ENCODE peak calls at places on chromosomes 5 and 9, in eight cellular contexts. O is cardiac muscle cell, G is AG10803, S is SJSA1, N is NT2/D1, V is astrocyte of the cerebellum, X is OCI-LY7, U is GM23338. Y is an unnamed sample.

GRCh38 chr9:110744753-110745522 is 76.3 kb downstream of the MUSK start:
- DNase-seq in X (no peak), O (peak), U (no peak), V (peak), S (peak), N (peak), G (peak), Y (no peak)

GRCh38 chr5:65020492-65020891 is 251.8 kb downstream of the CWC27 start:
- DNase-seq in O (peak), V (peak), U (no peak), N (no peak), G (peak), S (peak), X (no peak), Y (no peak)

GRCh38 chr5:38420691-38421395 is 135.6 kb downstream of the LIFR start:
- DNase-seq in X (peak), U (peak), V (peak), G (peak), N (no peak), O (peak), S (peak), Y (no peak)

GRCh38 chr9:123343428-123344272 is 12.3 kb upstream of the CRB2 start:
- DNase-seq in X (peak), G (peak), N (no peak), U (no peak), V (no peak), O (no peak), S (no peak), Y (no peak)

GRCh38 chr5:73250645-73251044 is 77.7 kb downstream of the TMEM174 start:
- DNase-seq in O (no peak), G (no peak), X (no peak), V (no peak), N (no peak), U (no peak), S (no peak), Y (no peak)

GRCh38 chr9:2178034-2178734 is 163.0 kb downstream of the SMARCA2 start:
- DNase-seq in V (no peak), G (no peak), O (no peak), X (no peak), N (no peak), U (no peak), S (no peak), Y (no peak)

GRCh38 chr5:57157666-57158065 is 16.2 kb upstream of the GPBP1 start:
- DNase-seq in X (no peak), O (no peak), G (no peak), S (no peak), V (no peak), U (no peak), N (no peak), Y (no peak)

GRCh38 chr9:124360277-124360676 is 55.0 kb downstream of the PSMB7 start:
- DNase-seq in N (no peak), U (peak), G (no peak), O (no peak), V (no peak), X (no peak), S (no peak), Y (no peak)

GRCh38 chr9:83294816-83295215 is 231.9 kb upstream of the RASEF start:
- DNase-seq in S (no peak), U (no peak), N (no peak), G (no peak), O (no peak), V (no peak), X (no peak), Y (no peak)

GRCh38 chr9:126519660-126520425 is 93.9 kb upstream of the LMX1B start:
- DNase-seq in X (no peak), V (peak), U (no peak), S (no peak), N (no peak), O (no peak), G (no peak), Y (no peak)

GRCh38 chr5:170254056-170254455 is 21.3 kb downstream of the C5orf58 start:
- DNase-seq in N (no peak), X (peak), G (no peak), O (no peak), S (no peak), U (peak), V (no peak), Y (no peak)

GRCh38 chr5:27706832-27707231 is 668.4 kb upstream of the CDH9 start:
- DNase-seq in N (no peak), S (no peak), U (no peak), V (no peak), X (no peak), O (peak), G (no peak), Y (no peak)

GRCh38 chr9:124342402-124342945 is 72.8 kb downstream of the PSMB7 start:
- DNase-seq in V (no peak), G (no peak), U (no peak), N (no peak), X (no peak), S (no peak), O (no peak), Y (peak)

GRCh38 chr5:126368239-126368812 is 54.9 kb upstream of the GRAMD2B start:
- DNase-seq in S (no peak), O (no peak), N (peak), G (peak), X (no peak), U (peak), V (no peak), Y (no peak)

GRCh38 chr9:135561391-135562234 is at the start of gene PAEP:
- DNase-seq in V (no peak), S (no peak), N (no peak), U (no peak), X (no peak), O (peak), G (no peak), Y (no peak)

GRCh38 chr9:34463098-34463900 is 4.7 kb downstream of the DNAI1 start:
- DNase-seq in G (peak), O (peak), V (no peak), N (no peak), X (no peak), S (no peak), U (no peak), Y (peak)

GRCh38 chr5:127517110-127517479 is 345 bp upstream of the PRRC1 start:
- DNase-seq in U (no peak), S (peak), X (no peak), O (no peak), G (no peak), N (no peak), V (no peak), Y (no peak)

GRCh38 chr5:73381587-73382411 is 66.8 kb downstream of the FOXD1 start:
- DNase-seq in V (no peak), X (no peak), O (no peak), N (no peak), U (peak), G (no peak), S (no peak), Y (no peak)

GRCh38 chr9:37575511-37575914 is 667 bp downstream of the FBXO10 start:
- DNase-seq in N (no peak), U (peak), S (no peak), V (no peak), G (no peak), O (peak), X (peak), Y (no peak)

GRCh38 chr5:33781286-33781685 is 110.5 kb downstream of the ADAMTS12 start:
- DNase-seq in O (peak), V (peak), U (no peak), X (no peak), N (no peak), G (peak), S (peak), Y (no peak)

GRCh38 chr5:43039115-43039467 is 1.0 kb downstream of the ANXA2R start:
- DNase-seq in G (no peak), U (no peak), S (no peak), O (no peak), V (no peak), N (no peak), X (no peak), Y (no peak)

GRCh38 chr9:89383721-89384300 is 65.5 kb downstream of the SECISBP2 start:
- DNase-seq in S (no peak), N (no peak), G (no peak), U (no peak), V (no peak), O (no peak), X (no peak), Y (no peak)

GRCh38 chr9:104850771-104851170 is 77.2 kb downstream of the ABCA1 start:
- DNase-seq in S (no peak), V (no peak), O (no peak), X (no peak), U (no peak), N (no peak), G (peak), Y (no peak)

GRCh38 chr5:180323929-180324632 is 29.1 kb downstream of the GFPT2 start:
- DNase-seq in V (no peak), N (no peak), G (peak), O (peak), S (peak), X (no peak), U (no peak), Y (peak)

DNA sequence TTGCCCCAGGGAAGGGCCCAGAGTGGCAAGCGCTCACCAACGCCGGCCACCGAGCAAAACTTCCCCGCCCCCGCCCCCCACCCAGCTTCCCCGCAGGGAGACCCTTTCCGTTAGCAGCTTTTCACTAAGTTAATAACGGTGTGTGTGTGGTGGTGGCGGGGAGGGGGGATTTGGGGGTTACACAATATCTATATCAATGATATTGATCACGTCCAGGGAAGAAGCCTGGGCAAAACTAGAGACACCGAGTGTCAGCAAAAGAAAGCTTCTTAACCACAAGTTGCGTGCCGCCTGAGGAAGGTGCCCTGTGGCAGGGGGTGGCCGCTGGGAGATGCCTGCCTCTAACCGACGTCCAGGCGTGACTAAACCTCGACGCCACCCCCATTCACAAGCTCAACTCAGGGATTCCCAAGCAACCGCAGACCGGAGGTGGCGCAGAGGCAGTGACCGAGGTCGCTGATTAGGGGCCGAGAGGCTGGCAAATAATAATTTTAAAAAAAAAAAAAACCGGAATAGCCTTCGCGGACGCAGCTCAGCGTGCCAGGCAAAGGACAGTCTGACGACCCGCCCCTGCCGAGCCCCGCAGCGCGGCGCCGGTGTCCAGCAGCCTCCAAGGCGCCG is 222.5 kb downstream of the MEF2C start:
- DNase-seq in U (peak), O (peak), S (no peak), N (no peak), V (no peak), G (no peak), X (peak), Y (peak)
- H3K4me3 ChIP-seq in U (peak), O (peak), S (peak), N (peak), V (peak), G (peak), X (peak), Y (peak)

GRCh38 chr5:77937015-77937908 is 161.1 kb upstream of the TBCA start:
- DNase-seq in U (no peak), S (no peak), N (no peak), G (no peak), O (no peak), V (no peak), X (no peak), Y (no peak)
- H3K4me3 ChIP-seq in U (no peak), S (no peak), N (no peak), G (no peak), O (no peak), V (no peak), X (no peak), Y (no peak)

GRCh38 chr9:122227576-122227903 is 1.2 kb downstream of the LHX6 start:
- DNase-seq in G (no peak), O (no peak), N (no peak), X (no peak), V (no peak), U (no peak), S (no peak), Y (no peak)

GRCh38 chr9:122226758-122227575 is 1.8 kb downstream of the LHX6 start:
- DNase-seq in U (peak), V (no peak), N (no peak), G (no peak), O (no peak), X (no peak), S (no peak), Y (no peak)

GRCh38 chr9:122228191-122228905 is 409 bp downstream of the LHX6 start:
- DNase-seq in G (no peak), O (no peak), N (no peak), U (peak), V (no peak), X (no peak), S (peak), Y (no peak)

GRCh38 chr9:122225323-122226141 is 3.2 kb downstream of the LHX6 start:
- DNase-seq in S (no peak), G (no peak), O (no peak), X (no peak), U (no peak), V (no peak), N (no peak), Y (no peak)

GRCh38 chr9:122226142-122226757 is 2.5 kb downstream of the LHX6 start:
- DNase-seq in S (no peak), G (no peak), O (no peak), V (no peak), N (no peak), U (peak), X (no peak), Y (no peak)
- H3K4me3 ChIP-seq in S (no peak), G (no peak), O (no peak), V (no peak), N (no peak), U (peak), X (no peak), Y (no peak)

GRCh38 chr9:95005276-95006141 is 279.0 kb downstream of the AOPEP start:
- DNase-seq in S (peak), X (no peak), O (no peak), G (no peak), U (peak), V (no peak), N (no peak), Y (no peak)
- H3K4me3 ChIP-seq in S (peak), X (no peak), O (peak), G (peak), U (peak), V (peak), N (peak), Y (peak)

GRCh38 chr5:32713396-32714381 is 2.6 kb downstream of the NPR3 start:
- DNase-seq in U (peak), O (peak), N (no peak), X (no peak), S (no peak), V (no peak), G (peak), Y (peak)
- H3K4me3 ChIP-seq in U (peak), O (peak), N (peak), X (no peak), S (no peak), V (peak), G (peak), Y (peak)

DNA sequence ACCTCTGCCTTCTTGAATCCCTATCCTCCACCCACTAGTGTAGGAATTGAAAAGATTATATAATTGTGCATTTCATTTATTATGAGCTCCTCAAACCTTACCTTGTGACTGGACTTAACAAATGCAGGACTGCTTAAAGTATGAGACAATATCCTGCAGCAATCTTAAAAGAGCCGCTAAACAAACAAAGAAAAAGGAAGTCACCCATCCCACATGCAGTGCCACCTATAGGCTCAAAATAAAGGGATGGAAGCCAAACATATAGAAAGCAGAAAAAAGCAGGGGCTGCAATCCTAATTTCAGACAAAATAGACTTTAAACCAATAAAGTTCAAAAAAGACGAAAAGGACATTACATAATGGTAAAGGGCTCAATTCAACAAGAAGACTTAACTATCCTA is 8.7 kb downstream of the PCAT7 start:
- DNase-seq in V (no peak), S (no peak), G (no peak), O (no peak), U (no peak), X (no peak), N (no peak), Y (no peak)
- H3K4me3 ChIP-seq in V (no peak), S (no peak), G (no peak), O (no peak), U (no peak), X (no peak), N (no peak), Y (no peak)

GRCh38 chr5:132421442-132421841 is 51.9 kb downstream of the SLC22A5 start:
- DNase-seq in S (no peak), V (no peak), O (no peak), N (no peak), U (no peak), X (no peak), G (no peak), Y (no peak)
- H3K4me3 ChIP-seq in S (no peak), V (no peak), O (no peak), N (no peak), U (no peak), X (peak), G (no peak), Y (no peak)

GRCh38 chr5:61626639-61627282 is 294.7 kb downstream of the ZSWIM6 start:
- DNase-seq in X (no peak), N (no peak), V (no peak), O (no peak), U (no peak), G (no peak), S (no peak), Y (no peak)

GRCh38 chr5:61624553-61624952 is 292.5 kb downstream of the ZSWIM6 start:
- DNase-seq in X (no peak), N (no peak), O (no peak), G (no peak), S (no peak), U (no peak), V (no peak), Y (no peak)

GRCh38 chr5:61623401-61624069 is 291.5 kb downstream of the ZSWIM6 start:
- DNase-seq in S (no peak), N (no peak), X (no peak), V (no peak), O (no peak), U (peak), G (peak), Y (no peak)

GRCh38 chr5:61625682-61626620 is 293.9 kb downstream of the ZSWIM6 start:
- DNase-seq in V (no peak), S (no peak), U (peak), N (no peak), X (no peak), G (peak), O (peak), Y (peak)

DNA sequence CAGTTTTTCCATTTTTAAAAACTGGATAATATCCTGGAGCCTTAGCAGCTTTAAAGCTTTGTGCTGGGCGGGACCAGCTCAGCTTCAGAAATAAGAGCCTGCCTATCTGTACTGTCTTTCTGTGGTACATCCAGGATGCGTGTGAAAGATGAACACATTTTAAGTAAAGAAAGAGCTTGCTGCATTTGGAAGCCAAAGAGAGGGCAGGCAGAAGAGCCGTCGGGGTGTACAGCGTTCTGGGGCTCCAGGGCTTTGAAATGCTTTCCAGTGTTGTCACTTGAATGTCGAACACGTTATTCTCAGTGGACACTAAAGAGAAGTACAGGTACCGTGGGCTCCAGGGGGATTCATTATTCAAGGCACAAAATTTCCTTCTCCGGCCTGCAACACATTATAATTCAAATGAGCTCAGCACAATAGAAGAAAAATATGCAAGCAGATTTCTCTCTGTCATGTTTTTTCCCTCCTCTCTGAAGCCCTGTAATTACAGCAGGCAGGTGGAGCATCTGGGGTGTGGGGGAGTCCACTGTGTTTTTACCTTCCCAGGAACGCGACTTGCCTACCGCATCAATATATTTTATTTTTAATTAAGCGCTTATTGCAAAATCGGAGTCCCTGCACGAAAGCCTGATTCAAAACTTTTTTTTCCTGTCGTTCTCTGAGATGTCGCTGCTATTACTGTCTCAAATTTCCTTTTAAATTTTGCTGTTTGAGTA is 293.1 kb downstream of the ZSWIM6 start:
- DNase-seq in G (no peak), U (peak), S (no peak), V (no peak), X (no peak), O (no peak), N (no peak), Y (no peak)
- H3K4me3 ChIP-seq in G (peak), U (peak), S (no peak), V (peak), X (no peak), O (peak), N (peak), Y (peak)

GRCh38 chr9:134293576-134294227 is 32.6 kb upstream of the RXRA start:
- DNase-seq in V (no peak), S (peak), G (peak), O (peak), U (no peak), X (no peak), N (no peak), Y (peak)
- H3K4me3 ChIP-seq in V (no peak), S (no peak), G (peak), O (no peak), U (no peak), X (no peak), N (no peak), Y (no peak)

DNA sequence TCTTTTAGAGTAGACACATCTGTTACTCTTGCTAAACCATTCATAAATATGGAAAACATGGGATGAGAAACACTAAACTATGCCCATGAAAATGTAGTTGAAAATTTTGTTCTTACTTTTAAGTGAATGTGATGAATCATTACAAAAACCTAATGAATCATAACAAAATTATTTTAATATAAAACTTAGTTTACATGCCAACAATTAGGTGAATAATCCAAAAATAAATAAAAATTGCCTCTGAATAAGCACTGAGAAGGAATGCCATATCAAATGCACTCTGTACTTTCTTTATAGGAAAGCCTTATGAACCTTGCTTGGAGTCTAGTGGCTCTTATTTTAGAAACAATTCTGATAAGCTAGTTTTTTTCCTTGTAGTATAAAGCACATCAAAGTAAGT is 297.7 kb upstream of the EFNA5 start:
- DNase-seq in G (peak), V (no peak), U (no peak), N (no peak), S (no peak), X (no peak), O (no peak), Y (no peak)
- H3K4me3 ChIP-seq in G (no peak), V (no peak), U (no peak), N (no peak), S (no peak), X (no peak), O (no peak), Y (no peak)